ENCODE peak calls at places on chromosomes 7 and 10, in four cellular contexts. M is CD8-positive, alpha-beta memory T cell; E is fibroblast of lung; P is left ventricle myocardium inferior. Y is an unnamed sample. For H3K4me1, the result is how much of the 10 kb centered on the place peaks cover.

GRCh38 chr7:26011039-26011696 is 140.8 kb upstream of the NFE2L3 start:
- DNase-seq in P (no peak), M (no peak), E (no peak), Y (no peak)

GRCh38 chr7:121126801-121127534 is 138.5 kb downstream of the CPED1 start:
- DNase-seq in M (no peak), P (no peak), E (peak), Y (no peak)

GRCh38 chr7:98617051-98617959 is at the start of gene NPTX2:
- DNase-seq in E (peak), M (no peak), P (peak), Y (no peak)

GRCh38 chr7:106430103-106430502 is 145.3 kb upstream of the NAMPT start:
- DNase-seq in P (no peak), E (no peak), M (no peak), Y (no peak)

GRCh38 chr10:106938448-106939014 is 226.0 kb downstream of the SORCS1 start:
- DNase-seq in P (no peak), M (no peak), E (no peak), Y (no peak)

GRCh38 chr10:91787810-91788209 is 10.4 kb upstream of the TNKS2 start:
- DNase-seq in E (no peak), M (no peak), P (no peak), Y (no peak)

GRCh38 chr10:127145173-127145572 is 51.2 kb downstream of the INSYN2A start:
- DNase-seq in P (no peak), E (peak), M (no peak), Y (no peak)

GRCh38 chr7:137871173-137871915 is 24.6 kb upstream of the DGKI start:
- DNase-seq in P (no peak), E (no peak), M (no peak), Y (peak)

GRCh38 chr10:62492012-62492869 is 118.1 kb downstream of the ZNF365 start:
- DNase-seq in P (no peak), M (no peak), E (peak), Y (no peak)

GRCh38 chr7:155258233-155258575 is 39.5 kb upstream of the INSIG1 start:
- DNase-seq in M (no peak), P (no peak), E (peak), Y (peak)

GRCh38 chr10:116771101-116771705 is 28.8 kb upstream of the HSPA12A start:
- DNase-seq in P (peak), E (peak), M (no peak), Y (peak)

GRCh38 chr7:106419455-106420182 is 134.8 kb upstream of the NAMPT start:
- DNase-seq in M (no peak), E (peak), P (no peak), Y (no peak)

GRCh38 chr10:21926949-21927348 is 76.6 kb downstream of the DNAJC1 start:
- DNase-seq in E (peak), P (no peak), M (no peak), Y (no peak)

GRCh38 chr7:157568071-157568784 is 231.4 kb downstream of the DNAJB6 start:
- DNase-seq in M (peak), E (no peak), P (no peak), Y (no peak)

GRCh38 chr10:971150-971542 is 17.1 kb upstream of the GTPBP4 start:
- DNase-seq in M (no peak), P (no peak), E (no peak), Y (peak)

GRCh38 chr10:35447693-35448407 is 111.5 kb downstream of the CCNY start:
- DNase-seq in P (no peak), M (no peak), E (peak), Y (no peak)

GRCh38 chr7:6653101-6653995 is 16.2 kb downstream of the ZNF316 start:
- DNase-seq in E (no peak), M (peak), P (no peak), Y (no peak)

GRCh38 chr10:72310636-72311035 is 36.9 kb downstream of the DDIT4 start:
- DNase-seq in P (no peak), E (no peak), M (no peak), Y (peak)

GRCh38 chr7:95454438-95454837 is 19.6 kb upstream of the PON2 start:
- DNase-seq in E (no peak), P (no peak), M (no peak), Y (no peak)

GRCh38 chr7:134755422-134756022 is 23.9 kb upstream of the CALD1 start:
- DNase-seq in P (no peak), E (peak), M (no peak), Y (no peak)

GRCh38 chr7:102292813-102293798 is 6.4 kb downstream of the SH2B2 start:
- DNase-seq in P (no peak), E (no peak), M (no peak), Y (no peak)

GRCh38 chr7:73900286-73900685 is 39.3 kb downstream of the TMEM270 start:
- DNase-seq in M (no peak), P (no peak), E (peak), Y (no peak)

GRCh38 chr10:110207805-110208613 is 604 bp downstream of the MXI1 start:
- DNase-seq in E (peak), M (peak), P (no peak), Y (peak)

GRCh38 chr7:118183254-118183585 is 744 bp upstream of the LSM8 start:
- DNase-seq in E (peak), M (no peak), P (no peak), Y (no peak)

GRCh38 chr7:130420943-130421578 is 19.8 kb downstream of the CEP41 start:
- DNase-seq in P (no peak), M (no peak), E (peak), Y (no peak)

GRCh38 chr7:75960372-75960771 is 34.0 kb downstream of the TMEM120A start:
- DNase-seq in P (no peak), M (no peak), E (no peak), Y (no peak)

GRCh38 chr7:107020400-107020799 is 24.1 kb upstream of the PRKAR2B start:
- DNase-seq in E (no peak), M (no peak), P (no peak), Y (no peak)

GRCh38 chr10:48233643-48234042 is 40.9 kb downstream of the FRMPD2 start:
- DNase-seq in E (no peak), M (no peak), P (no peak), Y (no peak)

GRCh38 chr7:27202741-27203134 is 2.8 kb upstream of the HOXA13 start:
- DNase-seq in M (no peak), P (no peak), E (no peak), Y (no peak)

GRCh38 chr7:85681241-85681640 is 494.4 kb upstream of the SEMA3D start:
- DNase-seq in M (no peak), E (no peak), P (no peak), Y (no peak)

GRCh38 chr10:33800545-33800944 is 466.1 kb upstream of the NRP1 start:
- DNase-seq in E (peak), M (no peak), P (peak), Y (peak)

GRCh38 chr7:140656548-140657515 is 15.9 kb upstream of the ADCK2 start:
- DNase-seq in E (no peak), M (no peak), P (no peak), Y (peak)

GRCh38 chr7:102175423-102176170 is 111.1 kb upstream of the SH2B2 start:
- DNase-seq in M (no peak), P (no peak), E (no peak), Y (peak)

GRCh38 chr10:128846927-128847326 is 620.1 kb upstream of the MGMT start:
- DNase-seq in P (no peak), E (no peak), M (no peak), Y (no peak)

GRCh38 chr10:23158370-23158769 is 33.7 kb upstream of the PTF1A start:
- DNase-seq in P (no peak), E (peak), M (no peak), Y (no peak)

GRCh38 chr7:132783824-132784223 is 207.6 kb upstream of the PLXNA4 start:
- DNase-seq in E (peak), P (no peak), M (no peak), Y (no peak)

GRCh38 chr7:97480700-97481410 is 251.0 kb upstream of the TAC1 start:
- DNase-seq in M (no peak), P (no peak), E (no peak), Y (no peak)

GRCh38 chr7:608954-609711 is 89.5 kb upstream of the PDGFA start:
- DNase-seq in M (peak), E (peak), P (no peak), Y (no peak)

GRCh38 chr7:100469227-100470044 is 5.4 kb upstream of the SPACDR start:
- DNase-seq in P (peak), M (peak), E (peak), Y (peak)
- H3K4me1 ChIP-seq in P (half or more), M (under half), E (under half), Y (under half)

DNA sequence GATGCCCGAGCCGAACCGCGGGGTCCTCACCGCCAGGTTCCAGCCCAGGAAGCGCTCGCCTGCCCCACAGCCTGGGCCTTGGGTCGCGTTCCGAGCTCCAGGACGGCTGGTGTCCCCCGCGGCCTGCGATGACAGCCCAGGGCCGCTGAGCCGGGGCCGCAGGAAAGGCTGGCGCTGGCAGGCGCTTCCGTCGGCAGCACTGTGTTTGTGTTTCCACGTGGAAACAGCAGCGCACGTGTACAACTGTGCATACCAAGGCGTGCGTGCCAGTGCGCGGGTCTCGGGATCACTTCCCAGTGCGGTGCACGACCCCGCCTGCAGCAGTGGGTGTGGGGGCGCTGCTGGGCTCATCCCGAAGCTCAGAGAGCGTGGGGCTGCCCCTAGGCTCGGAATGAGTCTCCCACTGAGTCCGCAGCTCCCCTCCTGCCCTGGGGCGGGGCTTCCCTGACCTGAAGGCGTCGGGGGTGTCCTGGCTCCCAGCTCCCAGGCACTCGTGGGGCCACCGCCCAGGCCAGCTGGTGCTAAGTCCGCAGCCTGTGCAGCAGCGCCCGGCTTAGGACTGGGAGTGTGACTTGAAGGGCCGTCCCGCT is 17.2 kb downstream of the AP5Z1 start:
- DNase-seq in P (no peak), M (no peak), E (peak), Y (no peak)
- H3K4me3 ChIP-seq in P (peak), M (peak), E (no peak), Y (peak)

GRCh38 chr7:65953321-65953720 is 28.7 kb downstream of the GUSB start:
- DNase-seq in P (no peak), M (no peak), E (no peak), Y (no peak)
- H3K4me1 ChIP-seq in P (under half), M (under half), E (under half), Y (under half)

GRCh38 chr10:26805567-26806245 is 55.1 kb downstream of the ABI1 start:
- DNase-seq in E (peak), P (no peak), M (no peak), Y (no peak)

GRCh38 chr10:26807532-26807931 is 53.2 kb downstream of the ABI1 start:
- DNase-seq in P (no peak), E (no peak), M (no peak), Y (no peak)

GRCh38 chr10:26806557-26806956 is 54.2 kb downstream of the ABI1 start:
- DNase-seq in M (no peak), E (no peak), P (no peak), Y (no peak)

GRCh38 chr10:26810435-26811026 is 50.2 kb downstream of the ABI1 start:
- DNase-seq in E (no peak), M (no peak), P (no peak), Y (no peak)

GRCh38 chr10:26809973-26810372 is 50.8 kb downstream of the ABI1 start:
- DNase-seq in M (no peak), E (no peak), P (no peak), Y (no peak)
- H3K4me3 ChIP-seq in M (no peak), E (no peak), P (no peak), Y (no peak)

GRCh38 chr7:1944619-1945210 is 274.6 kb downstream of the ELFN1 start:
- DNase-seq in E (no peak), M (no peak), P (peak), Y (no peak)

GRCh38 chr7:1943933-1944618 is 274.0 kb downstream of the ELFN1 start:
- DNase-seq in E (no peak), P (peak), M (no peak), Y (no peak)

GRCh38 chr7:1946461-1947450 is 276.7 kb downstream of the ELFN1 start:
- DNase-seq in M (no peak), E (no peak), P (peak), Y (no peak)

GRCh38 chr7:1946025-1946424 is 275.9 kb downstream of the ELFN1 start:
- DNase-seq in M (no peak), E (no peak), P (peak), Y (no peak)

GRCh38 chr7:1945558-1945957 is 275.5 kb downstream of the ELFN1 start:
- DNase-seq in M (no peak), E (no peak), P (no peak), Y (no peak)
- H3K4me1 ChIP-seq in M (under half), E (under half), P (under half), Y (under half)

DNA sequence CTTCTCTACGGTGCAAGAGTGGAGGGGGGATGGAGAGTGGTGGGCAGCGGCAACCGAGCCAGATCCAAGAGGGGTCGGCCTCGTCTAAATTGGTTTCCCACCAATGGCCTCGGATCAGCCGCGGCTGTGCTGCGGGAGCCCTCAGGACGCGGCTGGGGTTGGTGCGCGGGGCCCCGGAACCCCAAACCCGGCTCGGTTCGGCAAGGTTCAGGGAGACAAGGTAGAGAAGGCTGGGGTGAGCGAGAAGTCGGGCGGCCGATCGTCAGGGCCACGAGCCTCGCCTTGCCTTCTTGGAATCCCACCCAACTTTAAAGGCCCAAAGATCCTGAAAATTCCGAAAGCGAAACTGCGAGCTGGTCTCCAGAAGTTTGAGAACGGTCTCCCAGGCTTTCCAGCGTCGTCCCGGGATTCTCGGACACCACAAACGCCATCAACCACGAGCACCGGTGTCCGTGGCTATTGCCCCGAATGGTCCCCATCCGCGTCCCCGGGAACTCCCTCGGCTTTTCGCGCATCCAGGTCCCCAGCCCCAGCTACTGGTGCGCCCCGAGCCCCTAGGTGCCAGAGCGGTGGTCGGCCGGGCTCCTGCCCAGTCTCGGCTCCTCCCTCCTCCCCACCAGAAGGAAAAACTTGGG is 3.3 kb downstream of the SFMBT2 start:
- DNase-seq in M (no peak), P (peak), E (peak), Y (no peak)
- H3K4me3 ChIP-seq in M (peak), P (peak), E (no peak), Y (peak)

DNA sequence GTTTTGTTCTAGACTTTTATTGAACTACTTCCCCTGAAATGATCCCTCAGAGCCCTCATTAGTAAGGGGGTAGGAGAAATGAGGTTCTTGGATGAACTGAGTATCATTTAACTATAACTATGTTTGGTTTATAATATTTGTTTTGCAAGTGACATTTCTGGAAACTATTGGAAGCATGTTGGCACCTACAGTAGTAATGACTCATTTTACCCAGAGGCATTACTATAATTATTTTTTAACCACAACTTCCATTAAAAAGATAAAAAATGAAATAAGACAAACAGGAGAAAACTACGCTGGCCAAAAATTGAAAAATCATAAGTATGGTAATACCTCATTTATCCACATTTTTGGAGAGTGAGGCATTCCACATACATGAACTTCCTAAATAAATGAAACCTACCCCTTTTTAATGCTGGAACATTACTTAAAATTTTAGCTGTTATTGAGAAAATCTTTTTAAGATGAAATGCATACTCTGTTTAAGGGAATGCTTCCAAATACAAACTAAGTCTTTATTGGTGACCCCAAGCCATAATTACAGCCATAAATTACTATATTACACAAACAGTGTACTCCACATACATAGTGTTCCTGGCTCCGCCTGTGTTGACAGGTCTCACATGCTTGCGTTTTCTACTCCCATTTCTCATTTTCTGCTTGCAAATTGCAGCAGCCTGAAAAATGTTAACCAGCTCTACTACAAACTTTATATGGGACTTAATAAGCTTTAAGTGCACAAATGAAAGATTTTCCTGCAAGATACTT is 84.6 kb upstream of the CAPZA2 start:
- DNase-seq in E (peak), M (no peak), P (no peak), Y (no peak)
- H3K4me1 ChIP-seq in E (under half), M (under half), P (under half), Y (half or more)

DNA sequence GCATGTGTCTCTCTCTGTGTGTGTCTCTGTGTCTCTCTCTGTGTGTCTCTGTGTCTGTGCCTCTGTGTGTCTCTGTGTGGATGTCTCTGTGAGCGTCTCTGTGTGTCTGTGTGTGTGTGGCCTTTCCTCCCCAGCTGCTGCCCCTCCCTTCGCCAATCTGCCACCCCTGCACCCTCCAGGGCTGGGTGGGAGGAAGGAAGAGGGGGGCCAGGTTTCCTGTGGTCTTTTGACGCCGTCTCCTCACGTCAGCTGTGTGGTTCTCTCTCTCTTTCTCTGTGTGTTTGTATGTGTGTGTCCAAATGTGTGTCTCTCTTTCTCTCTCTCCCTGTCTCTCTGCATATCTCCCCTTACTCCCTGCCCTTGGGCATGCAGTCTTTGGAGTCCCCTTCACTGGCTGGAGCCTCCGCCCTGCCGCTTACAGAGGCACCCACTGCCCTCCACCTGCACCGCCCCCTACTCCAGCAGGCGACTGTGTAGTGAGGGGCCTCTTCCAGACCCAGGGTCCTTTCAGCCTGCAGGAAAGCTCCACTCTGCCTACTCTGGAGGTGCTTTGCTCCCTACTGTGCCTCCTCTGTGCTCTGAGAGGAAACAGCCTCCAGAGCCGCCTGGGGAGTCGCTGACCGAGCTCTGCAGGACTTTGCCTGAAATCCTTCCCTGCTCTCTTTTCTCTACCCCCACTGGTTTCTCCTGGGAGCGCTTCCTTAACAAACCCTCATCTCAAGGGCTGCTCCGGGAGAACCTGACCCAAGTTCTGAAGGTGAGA is 44.2 kb upstream of the C10orf71 start:
- DNase-seq in E (no peak), P (no peak), M (peak), Y (no peak)
- H3K4me3 ChIP-seq in E (no peak), P (no peak), M (no peak), Y (no peak)

DNA sequence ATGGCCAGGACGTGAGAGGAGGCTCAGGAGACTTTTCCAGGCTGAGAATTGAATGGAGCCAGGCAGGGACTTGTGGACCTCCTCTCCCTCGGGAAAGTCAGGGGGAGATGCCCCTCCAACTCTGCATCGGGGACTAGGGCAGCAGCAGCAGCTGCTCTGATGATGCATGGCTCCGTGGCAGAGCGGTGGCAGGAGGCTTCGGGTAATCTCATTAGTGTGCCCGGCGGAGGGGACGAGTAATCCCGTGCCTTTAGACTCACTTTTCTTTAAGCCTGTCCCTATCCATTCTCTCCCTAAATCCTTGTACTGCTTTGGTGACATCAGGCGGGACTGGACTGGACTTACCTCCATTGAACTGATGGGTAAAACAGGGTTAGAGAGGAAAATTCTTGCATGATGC is 75.1 kb downstream of the ZMIZ1 start:
- DNase-seq in P (no peak), M (no peak), E (no peak), Y (no peak)
- H3K4me1 ChIP-seq in P (half or more), M (half or more), E (half or more), Y (half or more)